ENCODE peak calls at places on chromosomes 3 and 15, in six cellular contexts. B is DND-41, H is heart left ventricle, A is gastrocnemius medialis, E is omental fat pad, M is cardiac fibroblast. Z is an unnamed sample.

GRCh38 chr3:150790621-150791020 is 27.7 kb upstream of the SIAH2 start:
- DNase-seq in B (no peak), H (no peak), A (no peak), E (no peak), M (peak), Z (no peak)

GRCh38 chr15:92797168-92798052 is 102.7 kb upstream of the CHD2 start:
- DNase-seq in B (peak), H (no peak), A (no peak), E (no peak), M (peak), Z (peak)

GRCh38 chr15:81336568-81336967 is 12.6 kb upstream of the STARD5 start:
- DNase-seq in B (peak), H (no peak), A (no peak), E (no peak), M (peak), Z (peak)

GRCh38 chr15:68312701-68313204 is 35.2 kb downstream of the FEM1B start:
- DNase-seq in B (no peak), H (no peak), A (no peak), E (no peak), M (peak), Z (no peak)

GRCh38 chr15:34654625-34655024 is 71.2 kb upstream of the GOLGA8B start:
- DNase-seq in B (no peak), H (no peak), A (no peak), E (no peak), M (no peak), Z (no peak)

GRCh38 chr3:134463676-134464611 is 21.8 kb downstream of the ANAPC13 start:
- DNase-seq in B (no peak), H (peak), A (peak), E (no peak), M (peak), Z (no peak)

GRCh38 chr3:11335056-11335608 is 62.9 kb downstream of the ATG7 start:
- DNase-seq in B (peak), H (no peak), A (no peak), E (no peak), M (peak), Z (peak)

GRCh38 chr15:88518903-88519302 is 27.6 kb downstream of the DET1 start:
- DNase-seq in B (no peak), H (no peak), A (no peak), E (no peak), M (no peak), Z (no peak)

GRCh38 chr3:188176476-188176875 is 22.5 kb downstream of the LPP start:
- DNase-seq in B (no peak), H (no peak), A (no peak), E (no peak), M (no peak), Z (no peak)

GRCh38 chr3:31544634-31545033 is 11.9 kb downstream of the STT3B start:
- DNase-seq in B (no peak), H (peak), A (peak), E (no peak), M (peak), Z (no peak)

GRCh38 chr3:68793750-68794149 is 138.6 kb downstream of the TAFA4 start:
- DNase-seq in B (no peak), H (no peak), A (no peak), E (no peak), M (no peak), Z (no peak)

GRCh38 chr3:169772530-169772950 is 656 bp upstream of the MYNN start:
- DNase-seq in B (peak), H (peak), A (peak), E (no peak), M (peak), Z (no peak)

GRCh38 chr15:56249080-56249479 is 5.4 kb upstream of the RFX7 start:
- DNase-seq in B (no peak), H (no peak), A (no peak), E (no peak), M (peak), Z (no peak)

GRCh38 chr3:194664857-194665256 is 7.1 kb downstream of the LSG1 start:
- DNase-seq in B (no peak), H (no peak), A (no peak), E (no peak), M (peak), Z (no peak)

GRCh38 chr3:143511174-143511879 is 336.9 kb downstream of the SLC9A9 start:
- DNase-seq in B (no peak), H (no peak), A (no peak), E (no peak), M (no peak), Z (no peak)

GRCh38 chr3:186514296-186515002 is 29.7 kb downstream of the CRYGS start:
- DNase-seq in B (no peak), H (no peak), A (no peak), E (no peak), M (peak), Z (peak)
- TF ChIP-seq CTCF in B (peak), H (peak), A (no peak), E (no peak), M (peak), Z (no peak)

GRCh38 chr3:178421069-178421468 is 115.2 kb upstream of the KCNMB2 start:
- DNase-seq in B (no peak), H (no peak), A (no peak), E (no peak), M (no peak), Z (no peak)

GRCh38 chr3:178417736-178418135 is 118.5 kb upstream of the KCNMB2 start:
- DNase-seq in B (no peak), H (no peak), A (no peak), E (no peak), M (no peak), Z (no peak)

GRCh38 chr3:178420033-178420432 is 116.2 kb upstream of the KCNMB2 start:
- DNase-seq in B (no peak), H (no peak), A (no peak), E (no peak), M (peak), Z (no peak)

GRCh38 chr3:178419078-178419477 is 117.2 kb upstream of the KCNMB2 start:
- DNase-seq in B (no peak), H (no peak), A (no peak), E (no peak), M (peak), Z (no peak)

GRCh38 chr3:178422406-178422805 is 113.8 kb upstream of the KCNMB2 start:
- DNase-seq in B (no peak), H (no peak), A (no peak), E (no peak), M (no peak), Z (no peak)
- TF ChIP-seq CTCF in B (no peak), H (no peak), A (no peak), E (no peak), M (no peak), Z (no peak)

DNA sequence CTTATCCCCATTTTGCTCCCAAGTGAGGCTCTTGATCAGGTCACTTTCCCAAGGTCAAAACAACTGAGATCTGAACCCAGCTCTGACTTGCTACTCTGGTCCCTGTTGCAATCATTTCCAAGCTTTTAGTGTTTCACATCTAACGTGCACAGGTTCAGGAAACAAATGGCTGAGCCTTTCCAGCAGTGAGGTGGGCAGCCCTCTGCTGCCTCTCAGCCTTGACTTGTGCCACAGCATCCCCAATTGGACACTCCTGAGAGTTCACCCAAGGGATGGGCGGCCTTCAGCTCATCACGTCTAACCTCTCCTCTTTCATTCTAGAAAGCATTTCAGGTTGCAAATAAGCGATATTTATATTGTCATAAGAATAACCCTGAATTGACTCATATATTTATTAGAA is 330.1 kb upstream of the WNT5A start:
- DNase-seq in B (no peak), H (no peak), A (no peak), E (no peak), M (no peak), Z (no peak)
- TF ChIP-seq CTCF in B (no peak), H (no peak), A (no peak), E (no peak), M (no peak), Z (no peak)

GRCh38 chr3:43153189-43154083 is 47.6 kb upstream of the POMGNT2 start:
- DNase-seq in B (no peak), H (peak), A (peak), E (no peak), M (peak), Z (no peak)

GRCh38 chr3:43152649-43153048 is 46.8 kb upstream of the POMGNT2 start:
- DNase-seq in B (no peak), H (no peak), A (no peak), E (no peak), M (peak), Z (no peak)

GRCh38 chr3:43156812-43157455 is 51.1 kb upstream of the POMGNT2 start:
- DNase-seq in B (no peak), H (no peak), A (no peak), E (no peak), M (no peak), Z (no peak)

GRCh38 chr3:43155016-43155415 is 49.1 kb upstream of the POMGNT2 start:
- DNase-seq in B (no peak), H (no peak), A (no peak), E (no peak), M (no peak), Z (no peak)

DNA sequence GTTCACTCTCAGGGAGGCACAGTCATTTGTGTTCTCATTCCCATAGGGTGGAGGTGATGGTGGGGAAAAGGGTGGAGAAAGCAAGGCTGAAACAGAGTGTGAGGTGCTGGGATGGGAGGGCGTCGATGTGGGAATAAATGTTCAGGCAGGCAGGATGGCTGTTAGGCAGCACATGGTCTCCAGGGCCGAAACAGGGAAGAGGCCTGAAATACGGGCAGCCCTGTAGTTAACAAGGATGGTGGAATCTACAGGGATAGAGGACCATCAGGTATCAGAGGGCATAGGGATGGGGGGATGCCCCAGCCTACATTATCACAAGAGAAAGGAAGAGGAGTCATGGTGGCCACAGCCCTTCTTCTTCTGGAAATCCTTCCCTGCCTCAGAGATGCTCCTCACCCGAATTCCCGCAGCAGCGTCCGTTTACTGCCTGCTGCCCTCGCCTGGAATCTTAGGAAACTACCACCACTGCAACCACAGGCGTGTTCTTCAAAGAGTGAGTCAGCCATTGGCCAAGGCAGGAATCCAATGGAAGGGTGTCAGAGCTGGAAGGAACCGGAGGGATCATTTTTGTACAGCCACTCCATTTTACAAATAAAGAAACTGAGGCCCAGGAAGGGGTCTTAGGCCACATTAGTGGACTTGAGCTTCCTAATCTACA is 49.7 kb upstream of the POMGNT2 start:
- DNase-seq in B (no peak), H (peak), A (peak), E (no peak), M (peak), Z (no peak)
- TF ChIP-seq CTCF in B (peak), H (peak), A (peak), E (no peak), M (peak), Z (no peak)